ENCODE peak calls at places on chromosomes 2 and 18, in ten cellular contexts. T, G, J, P, N, Z, S, H, I and W are unnamed samples. For H3K9me3, the result is how much of the 10 kb centered on the place peaks cover.

GRCh38 chr18:907880-908512 is 3.3 kb downstream of the ADCYAP1 start:
- DNase-seq in G (no peak), T (no peak), S (no peak), Z (peak), J (no peak), P (no peak), N (no peak), I (no peak), H (no peak), W (no peak)

GRCh38 chr2:240425697-240426096 is 9.8 kb upstream of the GPC1 start:
- DNase-seq in I (no peak), J (no peak), P (no peak), H (no peak), T (no peak), G (no peak), Z (peak), N (no peak), S (peak), W (no peak)

GRCh38 chr2:127439343-127439742 is 21.1 kb downstream of the PROC start:
- DNase-seq in T (no peak), S (no peak), I (no peak), P (no peak), H (no peak), N (no peak), G (no peak), J (no peak), Z (no peak), W (no peak)

GRCh38 chr2:155727097-155727906 is 605.2 kb downstream of the NR4A2 start:
- DNase-seq in J (no peak), N (no peak), P (no peak), G (no peak), T (no peak), Z (peak), H (no peak), S (no peak), I (no peak), W (no peak)

GRCh38 chr2:74712223-74713053 is 58.4 kb downstream of the SEMA4F start:
- DNase-seq in H (no peak), N (no peak), P (no peak), I (no peak), T (no peak), S (no peak), J (no peak), G (no peak), Z (no peak), W (no peak)

GRCh38 chr18:7174359-7175107 is 56.4 kb upstream of the LRRC30 start:
- DNase-seq in G (no peak), N (no peak), I (peak), H (no peak), J (peak), P (no peak), Z (peak), S (no peak), T (no peak), W (no peak)

GRCh38 chr2:199303814-199304213 is 153.9 kb downstream of the SATB2 start:
- DNase-seq in N (no peak), G (no peak), I (no peak), T (no peak), J (no peak), S (no peak), H (no peak), P (no peak), Z (no peak), W (no peak)

GRCh38 chr2:70080597-70081200 is 6.6 kb upstream of the PCBP1 start:
- DNase-seq in P (no peak), T (peak), H (no peak), J (no peak), N (no peak), S (no peak), G (no peak), Z (no peak), I (no peak), W (no peak)

GRCh38 chr2:45029215-45029614 is 20.0 kb upstream of the SIX2 start:
- DNase-seq in G (no peak), I (no peak), P (no peak), J (no peak), N (peak), S (no peak), H (no peak), Z (no peak), T (no peak), W (no peak)

GRCh38 chr2:224910535-224910934 is 131.7 kb downstream of the DOCK10 start:
- DNase-seq in Z (no peak), G (no peak), I (no peak), T (no peak), S (no peak), N (no peak), H (no peak), P (no peak), J (no peak), W (no peak)

GRCh38 chr2:159712929-159713575 is 746 bp downstream of the MARCHF7 start:
- DNase-seq in J (peak), I (no peak), P (no peak), G (no peak), S (no peak), H (no peak), T (no peak), N (no peak), Z (no peak), W (no peak)

GRCh38 chr2:84029903-84030559 is 429.0 kb downstream of the SUCLG1 start:
- DNase-seq in G (no peak), P (no peak), S (no peak), T (no peak), I (no peak), J (no peak), N (no peak), H (no peak), Z (no peak), W (no peak)

GRCh38 chr2:196399736-196400691 is 228.6 kb upstream of the STK17B start:
- DNase-seq in Z (no peak), H (no peak), G (no peak), T (no peak), S (no peak), J (no peak), P (no peak), N (no peak), I (no peak), W (no peak)

GRCh38 chr2:176999331-176999730 is 213.3 kb upstream of the HNRNPA3 start:
- DNase-seq in T (no peak), P (no peak), I (no peak), N (no peak), Z (no peak), J (no peak), S (no peak), G (no peak), H (no peak), W (no peak)

GRCh38 chr2:71696381-71696780 is 243.0 kb downstream of the DYSF start:
- DNase-seq in Z (no peak), N (no peak), S (no peak), T (no peak), I (no peak), J (no peak), P (no peak), H (no peak), G (no peak), W (no peak)

GRCh38 chr2:177165103-177165583 is 47.5 kb upstream of the HNRNPA3 start:
- DNase-seq in Z (no peak), J (no peak), G (no peak), P (no peak), H (peak), S (no peak), I (peak), T (peak), N (peak), W (no peak)

GRCh38 chr18:58529714-58530354 is 99.1 kb downstream of the ALPK2 start:
- DNase-seq in I (peak), S (peak), H (peak), P (peak), N (peak), T (peak), G (peak), J (peak), Z (peak), W (peak)

GRCh38 chr2:191112448-191112901 is 38.3 kb downstream of the STAT4 start:
- DNase-seq in P (no peak), I (no peak), H (no peak), G (no peak), S (no peak), Z (no peak), N (no peak), J (no peak), T (no peak), W (no peak)

GRCh38 chr2:74290066-74290465 is 53.1 kb downstream of the SLC4A5 start:
- DNase-seq in T (no peak), H (no peak), I (no peak), N (no peak), J (no peak), Z (no peak), S (no peak), P (no peak), G (no peak), W (no peak)

GRCh38 chr18:75533954-75534353 is 106.5 kb upstream of the SMIM21 start:
- DNase-seq in I (no peak), J (no peak), G (no peak), H (no peak), S (no peak), Z (no peak), N (no peak), P (no peak), T (no peak), W (no peak)

GRCh38 chr18:55998071-55998522 is 410.1 kb upstream of the TCF4 start:
- DNase-seq in G (no peak), Z (peak), J (peak), H (no peak), S (no peak), T (no peak), P (no peak), I (peak), N (peak), W (no peak)

GRCh38 chr18:66749475-66750035 is 145.7 kb upstream of the CDH19 start:
- DNase-seq in G (no peak), J (no peak), S (no peak), T (no peak), P (no peak), I (no peak), N (no peak), H (no peak), Z (no peak), W (no peak)

GRCh38 chr2:152097291-152098032 is 1.4 kb downstream of the CACNB4 start:
- DNase-seq in P (no peak), J (peak), H (no peak), Z (no peak), S (no peak), T (no peak), G (no peak), N (no peak), I (peak), W (peak)

GRCh38 chr2:106996136-106996769 is 110.3 kb upstream of the ST6GAL2 start:
- DNase-seq in H (no peak), P (no peak), Z (no peak), T (no peak), S (no peak), G (no peak), J (no peak), I (no peak), N (peak), W (peak)

GRCh38 chr2:194819367-194819766 is 837.7 kb upstream of the SLC39A10 start:
- DNase-seq in P (no peak), J (peak), S (no peak), G (no peak), I (no peak), T (no peak), H (no peak), N (no peak), Z (no peak), W (no peak)

GRCh38 chr2:99692785-99693184 is 203.0 kb upstream of the REV1 start:
- DNase-seq in G (no peak), J (no peak), I (no peak), H (no peak), T (no peak), P (no peak), N (no peak), Z (peak), S (no peak), W (no peak)

GRCh38 chr2:132678498-132678897 is 8.5 kb upstream of the LYPD1 start:
- DNase-seq in G (no peak), H (no peak), P (no peak), S (no peak), T (no peak), Z (no peak), N (no peak), J (no peak), I (no peak), W (no peak)

GRCh38 chr2:167857406-167857805 is 390.0 kb downstream of the STK39 start:
- DNase-seq in T (no peak), Z (no peak), J (no peak), I (no peak), S (no peak), N (no peak), G (no peak), P (no peak), H (no peak), W (no peak)

GRCh38 chr2:234463626-234464290 is 33.1 kb downstream of the ARL4C start:
- DNase-seq in H (peak), J (no peak), S (peak), G (peak), T (peak), Z (no peak), P (peak), I (no peak), N (no peak), W (peak)

GRCh38 chr2:43605079-43605655 is 9.3 kb upstream of the THADA start:
- DNase-seq in G (no peak), N (no peak), T (no peak), P (no peak), J (peak), Z (peak), I (peak), S (no peak), H (peak), W (no peak)

GRCh38 chr2:19860022-19860421 is 41.8 kb downstream of the TTC32 start:
- DNase-seq in J (no peak), S (no peak), H (no peak), T (no peak), I (no peak), N (peak), P (no peak), G (no peak), Z (no peak), W (no peak)

GRCh38 chr2:1010373-1011017 is 59.8 kb downstream of the SNTG2 start:
- DNase-seq in T (no peak), I (no peak), J (peak), P (no peak), Z (no peak), G (no peak), S (no peak), N (peak), H (no peak), W (no peak)

GRCh38 chr2:224775638-224776037 is 59.5 kb upstream of the CCDC195 start:
- DNase-seq in I (no peak), J (no peak), G (no peak), Z (no peak), P (no peak), H (no peak), T (no peak), N (no peak), S (no peak), W (no peak)

GRCh38 chr18:14026199-14026598 is 106.0 kb downstream of the ZNF519 start:
- DNase-seq in H (no peak), S (no peak), I (no peak), G (no peak), P (no peak), J (no peak), Z (peak), T (no peak), N (no peak), W (peak)

GRCh38 chr2:122129399-122129798 is 373.9 kb downstream of the TSN start:
- DNase-seq in N (no peak), G (no peak), P (no peak), H (no peak), J (no peak), Z (no peak), S (no peak), I (no peak), T (no peak), W (no peak)

GRCh38 chr2:54966165-54966819 is 84.0 kb downstream of the RTN4 start:
- DNase-seq in P (no peak), N (no peak), S (no peak), I (no peak), H (no peak), Z (no peak), J (no peak), T (no peak), G (no peak), W (no peak)

GRCh38 chr2:36296798-36297197 is 58.8 kb upstream of the CRIM1 start:
- DNase-seq in Z (no peak), H (no peak), G (no peak), J (no peak), T (no peak), I (peak), P (no peak), N (no peak), S (no peak), W (no peak)

GRCh38 chr2:134866498-134867099 is 28.2 kb downstream of the ACMSD start:
- DNase-seq in S (no peak), P (no peak), J (no peak), Z (no peak), G (no peak), N (no peak), T (no peak), H (no peak), I (no peak), W (no peak)

GRCh38 chr18:78523850-78524249 is 455.8 kb upstream of the SALL3 start:
- DNase-seq in T (no peak), G (no peak), S (no peak), Z (no peak), H (no peak), I (no peak), P (no peak), J (no peak), N (no peak), W (no peak)
- H3K9me3 ChIP-seq in T (under half), G (under half), S (under half), Z (under half), H (under half), I (under half), P (under half), J (under half), N (under half), W (under half)

GRCh38 chr2:112830469-112830868 is 6.1 kb downstream of the IL1B start:
- DNase-seq in Z (no peak), I (no peak), P (no peak), T (no peak), H (no peak), G (no peak), N (no peak), J (no peak), S (no peak), W (no peak)
- H3K9me3 ChIP-seq in Z (under half), I (under half), P (under half), T (under half), H (under half), G (under half), N (under half), J (under half), S (under half), W (under half)

DNA sequence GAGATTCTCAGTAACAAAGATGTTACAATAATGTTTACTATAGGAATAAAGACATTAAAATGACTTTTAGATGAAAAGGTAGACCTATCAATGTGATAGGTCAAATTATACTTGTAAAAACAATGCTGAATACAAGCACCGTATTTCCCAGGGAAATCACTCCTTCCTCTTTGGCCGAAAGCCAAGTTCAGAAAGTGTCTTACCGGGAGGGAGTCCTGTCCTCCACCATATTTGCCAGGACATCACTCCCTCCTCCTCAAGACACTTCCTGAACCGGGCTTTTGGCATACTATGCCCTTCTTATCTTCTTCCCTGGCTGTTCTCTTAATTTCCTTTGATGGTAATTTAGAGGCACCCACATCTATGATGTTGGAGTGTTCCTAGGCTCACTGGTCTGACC is 1048.0 kb downstream of the SOCS6 start:
- DNase-seq in J (no peak), Z (no peak), N (no peak), S (no peak), G (no peak), I (no peak), T (no peak), P (no peak), H (no peak), W (no peak)
- H3K9me3 ChIP-seq in J (under half), Z (under half), N (under half), S (under half), G (under half), I (under half), T (under half), P (under half), H (under half), W (under half)

DNA sequence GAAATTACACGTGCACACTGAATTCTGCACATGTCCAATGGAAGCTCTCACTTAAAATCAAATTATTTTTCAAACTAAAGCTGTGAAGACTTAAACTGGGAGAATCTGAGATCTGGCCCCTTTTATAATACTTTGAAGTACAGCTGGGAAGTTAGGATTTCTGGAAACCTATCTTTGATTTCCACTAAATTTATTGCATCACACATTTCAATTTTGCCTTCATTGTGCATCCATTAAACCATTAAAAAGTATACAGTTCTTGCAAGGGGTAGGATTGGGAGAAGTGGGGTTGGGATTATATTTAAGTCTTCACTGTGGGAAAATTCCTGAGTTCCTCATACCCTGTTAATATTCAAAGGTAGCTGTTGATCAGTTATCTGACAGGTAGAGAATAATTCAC is 1229.6 kb upstream of the ZEB2 start:
- DNase-seq in Z (no peak), T (no peak), G (no peak), J (no peak), I (no peak), S (no peak), P (no peak), H (no peak), N (no peak), W (no peak)
- H3K9me3 ChIP-seq in Z (under half), T (under half), G (under half), J (under half), I (under half), S (under half), P (under half), H (under half), N (under half), W (under half)

GRCh38 chr2:89848114-89848513 is 1156.6 kb downstream of the RPIA start:
- DNase-seq in T (no peak), G (no peak), J (no peak), N (no peak), S (no peak), H (no peak), I (no peak), P (no peak), Z (no peak), W (no peak)
- H3K9me3 ChIP-seq in T (under half), G (under half), J (under half), N (under half), S (under half), H (under half), I (under half), P (under half), Z (half or more), W (under half)

GRCh38 chr2:117360586-117360985 is 453.9 kb upstream of the DDX18 start:
- DNase-seq in P (no peak), I (no peak), H (no peak), S (no peak), G (no peak), N (no peak), J (no peak), Z (no peak), T (no peak), W (no peak)
- H3K9me3 ChIP-seq in P (under half), I (under half), H (under half), S (under half), G (under half), N (under half), J (under half), Z (under half), T (under half), W (under half)

DNA sequence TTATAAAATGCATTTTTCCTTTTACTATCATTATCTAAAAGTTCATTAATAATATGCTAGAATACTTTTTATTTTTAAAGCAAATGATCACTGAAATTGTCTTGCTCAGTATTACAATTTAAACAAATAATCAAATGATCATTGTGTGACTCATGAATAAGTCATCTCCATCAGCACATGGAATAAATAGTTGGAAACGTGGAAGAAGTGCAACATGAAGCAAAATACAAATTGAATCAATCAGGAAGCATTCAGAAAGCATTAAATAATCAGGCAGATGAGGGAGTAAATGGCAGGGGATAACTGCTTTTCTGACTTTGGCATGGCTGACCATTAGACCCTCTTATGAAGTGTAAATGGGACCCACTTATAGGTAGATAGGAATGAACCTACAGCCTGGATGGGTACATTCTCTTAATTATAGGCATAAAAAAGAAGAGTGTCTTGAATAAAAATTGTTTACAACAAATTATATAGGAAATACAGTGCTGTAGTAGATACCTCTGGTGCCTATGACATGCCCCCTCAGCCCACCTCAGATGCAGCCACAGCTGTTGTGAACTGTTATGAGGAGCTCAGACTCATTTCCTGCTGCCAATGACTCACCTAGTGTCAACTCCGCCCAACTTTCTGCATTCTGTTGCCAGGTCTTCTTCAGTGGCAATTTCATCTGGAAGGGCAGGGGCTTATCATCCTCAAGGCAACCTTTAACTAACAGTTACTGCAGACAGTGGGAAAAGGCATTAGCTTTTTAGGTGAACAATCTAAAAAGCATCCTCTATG is 936.0 kb downstream of the TRIB2 start:
- DNase-seq in H (no peak), T (no peak), Z (peak), I (no peak), G (no peak), S (no peak), P (no peak), J (no peak), N (no peak), W (no peak)
- H3K9me3 ChIP-seq in H (under half), T (under half), Z (under half), I (under half), G (under half), S (under half), P (under half), J (under half), N (under half), W (under half)